ENCODE peak calls at places on chromosomes 3 and 15, in eight cellular contexts. S is GM13977; U is nephron progenitor cell; Q is omental fat pad; Z is epithelial cell of esophagus; L is stomach; V is GM23338; E is CD4-positive, alpha-beta T cell. B is an unnamed sample.
A peak's percentile ranks its signal among the peaks of the same experiment; 100 is the strongest.

GRCh38 chr3:37686225-37686624 is 175.5 kb upstream of the CTDSPL start:
- DNase-seq in L (no peak), E (no peak), Z (no peak), U (peak; percentile 27), S (no peak), V (peak; percentile 40), Q (no peak), B (no peak)

GRCh38 chr3:175144368-175144767 is 285.2 kb downstream of the NAALADL2 start:
- DNase-seq in S (no peak), E (no peak), Z (no peak), L (no peak), U (no peak), Q (no peak), V (no peak), B (no peak)

GRCh38 chr3:133256787-133257483 is 142.9 kb upstream of the BFSP2 start:
- DNase-seq in L (no peak), Z (peak; percentile 15), V (no peak), S (peak; percentile 7), Q (no peak), E (no peak), U (no peak), B (no peak)

GRCh38 chr3:70716832-70717231 is 404.4 kb upstream of the MDFIC2 start:
- DNase-seq in U (no peak), V (no peak), S (no peak), Z (peak; percentile 40), E (no peak), Q (no peak), L (no peak), B (no peak)

GRCh38 chr15:75751901-75752300 is 39.3 kb upstream of the CSPG4 start:
- DNase-seq in U (no peak), E (no peak), L (no peak), S (no peak), V (no peak), Z (no peak), Q (no peak), B (no peak)

GRCh38 chr3:138328341-138328740 is 1.3 kb downstream of the NME9 start:
- DNase-seq in Q (no peak), Z (no peak), V (peak; percentile 51), L (no peak), U (no peak), E (no peak), S (no peak), B (no peak)

GRCh38 chr15:43948691-43949325 is 122.0 kb downstream of the WDR76 start:
- DNase-seq in S (peak; percentile 46), E (no peak), Q (no peak), U (no peak), L (no peak), Z (no peak), V (no peak), B (no peak)

GRCh38 chr3:186096295-186096694 is 12.6 kb downstream of the ETV5 start:
- DNase-seq in E (no peak), S (no peak), L (no peak), U (no peak), Q (no peak), V (no peak), Z (no peak), B (no peak)

GRCh38 chr3:31009881-31010280 is 115.4 kb upstream of the GADL1 start:
- DNase-seq in Z (peak; percentile 51), E (no peak), V (peak; percentile 63), Q (no peak), S (no peak), L (no peak), U (no peak), B (no peak)

GRCh38 chr15:87733005-87733404 is 523.5 kb downstream of the NTRK3 start:
- DNase-seq in U (peak; percentile 17), S (no peak), Z (peak; percentile 2), V (no peak), Q (no peak), L (no peak), E (no peak), B (no peak)

GRCh38 chr15:85097706-85098105 is 116.0 kb downstream of the PDE8A start:
- DNase-seq in U (no peak), E (no peak), Z (peak; percentile 13), V (no peak), L (no peak), Q (no peak), S (no peak), B (no peak)

GRCh38 chr15:65767895-65768294 is 24.2 kb downstream of the DENND4A start:
- DNase-seq in L (no peak), Z (no peak), V (no peak), S (no peak), Q (no peak), U (no peak), E (no peak), B (no peak)

GRCh38 chr3:31704651-31705179 is 172.0 kb downstream of the STT3B start:
- DNase-seq in E (no peak), Z (peak; percentile 73), L (peak; percentile 82), S (no peak), V (no peak), Q (no peak), U (no peak), B (peak; percentile 66)

GRCh38 chr15:23566070-23567050 is 886 bp downstream of the MKRN3 start:
- DNase-seq in V (no peak), Q (no peak), U (no peak), Z (peak; percentile 63), E (peak; percentile 14), S (no peak), L (no peak), B (no peak)

GRCh38 chr15:65783872-65784271 is 8.2 kb downstream of the DENND4A start:
- DNase-seq in L (no peak), U (no peak), V (no peak), Q (no peak), E (no peak), Z (no peak), S (no peak), B (no peak)

GRCh38 chr15:35698978-35699377 is 153.0 kb upstream of the DPH6 start:
- DNase-seq in V (no peak), Z (no peak), E (no peak), S (no peak), L (no peak), Q (no peak), U (no peak), B (no peak)

GRCh38 chr3:129597087-129597791 is 9.2 kb downstream of the PLXND1 start:
- DNase-seq in E (no peak), Q (no peak), S (no peak), L (no peak), U (peak; percentile 60), Z (no peak), V (no peak), B (no peak)

GRCh38 chr3:5155241-5155640 is 32.3 kb upstream of the EDEM1 start:
- DNase-seq in E (no peak), Z (no peak), L (no peak), S (no peak), Q (no peak), V (no peak), U (no peak), B (no peak)

GRCh38 chr15:79970921-79971434 is at the start of gene BCL2A1:
- DNase-seq in V (no peak), S (peak; percentile 39), E (peak; percentile 16), Z (peak; percentile 98), U (no peak), L (peak; percentile 29), Q (no peak), B (peak; percentile 17)

GRCh38 chr15:62390793-62391543 is 225.9 kb upstream of the C2CD4B start:
- DNase-seq in V (peak; percentile 77), Z (peak; percentile 50), E (no peak), U (peak; percentile 61), L (peak; percentile 43), Q (no peak), S (peak; percentile 58), B (peak; percentile 44)

DNA sequence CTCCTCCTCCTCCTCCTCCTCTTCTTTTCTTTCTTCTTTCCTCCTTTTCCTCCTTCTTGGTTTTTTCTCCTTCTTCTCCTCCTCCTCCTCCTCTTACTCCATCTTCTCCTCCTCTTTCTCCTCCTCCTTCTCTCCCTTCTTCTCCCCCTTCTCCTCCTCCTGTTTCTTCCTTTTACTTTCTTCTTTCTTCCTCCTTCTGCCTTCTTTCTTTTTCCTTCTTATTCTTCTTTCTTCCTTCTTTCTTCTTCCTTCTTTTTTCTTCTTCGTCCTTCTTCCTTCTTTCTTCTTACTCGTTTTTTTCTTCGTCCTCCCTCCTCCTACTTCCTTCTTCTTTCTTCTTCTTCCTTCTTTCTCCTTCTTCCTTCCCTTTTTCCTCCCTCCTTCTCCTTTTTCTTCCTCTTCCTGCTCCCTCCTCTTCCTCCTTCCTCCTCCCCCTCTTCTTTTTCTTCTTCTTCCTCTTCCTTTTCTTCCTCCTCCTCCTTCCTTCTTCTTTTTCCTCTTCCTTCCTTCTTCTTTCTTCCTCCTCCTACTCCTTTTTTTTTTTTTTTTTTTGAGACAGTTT is 92.1 kb downstream of the SLMAP start:
- DNase-seq in Z (no peak), Q (no peak), U (no peak), V (no peak), S (no peak), E (no peak), L (no peak), B (no peak)
- TF ChIP-seq CTCF in Z (no peak), Q (no peak), U (no peak), V (no peak), S (no peak), E (peak; percentile 7), L (no peak), B (no peak)

GRCh38 chr3:10205461-10206165 is 40.9 kb downstream of the IRAK2 start:
- DNase-seq in E (no peak), S (no peak), V (no peak), Q (no peak), Z (peak; percentile 89), U (no peak), L (peak; percentile 54), B (no peak)
- TF ChIP-seq CTCF in E (no peak), S (no peak), V (no peak), Q (no peak), Z (no peak), U (no peak), L (no peak), B (no peak)

GRCh38 chr15:64521201-64521600 is 60.8 kb downstream of the ZNF609 start:
- DNase-seq in V (no peak), Z (peak; percentile 52), Q (no peak), U (no peak), E (no peak), L (no peak), S (no peak), B (no peak)
- TF ChIP-seq CTCF in V (no peak), Z (no peak), Q (no peak), U (no peak), E (no peak), L (no peak), S (no peak), B (no peak)

GRCh38 chr15:69474291-69474690 is 21.7 kb downstream of the RPLP1 start:
- DNase-seq in L (no peak), Z (peak; percentile 72), U (no peak), E (no peak), S (no peak), Q (no peak), V (no peak), B (no peak)

GRCh38 chr15:69476704-69477473 is 24.3 kb downstream of the RPLP1 start:
- DNase-seq in V (no peak), Q (no peak), L (no peak), S (no peak), U (no peak), Z (no peak), E (no peak), B (no peak)

GRCh38 chr15:69478259-69478687 is 25.7 kb downstream of the RPLP1 start:
- DNase-seq in S (peak; percentile 59), Q (no peak), L (peak; percentile 68), E (peak; percentile 27), Z (peak; percentile 50), V (peak; percentile 90), U (peak; percentile 86), B (peak; percentile 44)

GRCh38 chr15:69474846-69475455 is 22.3 kb downstream of the RPLP1 start:
- DNase-seq in S (no peak), U (no peak), Z (peak; percentile 29), E (no peak), V (no peak), L (peak; percentile 55), Q (no peak), B (no peak)

GRCh38 chr15:69475769-69476358 is 23.2 kb downstream of the RPLP1 start:
- DNase-seq in Z (peak; percentile 78), S (peak; percentile 72), V (peak; percentile 83), U (peak; percentile 86), L (peak; percentile 87), Q (peak; percentile 73), E (peak; percentile 62), B (peak; percentile 84)
- TF ChIP-seq CTCF in Z (peak; percentile 98), S (peak; percentile 85), V (peak; percentile 85), U (peak; percentile 97), L (no peak), Q (no peak), E (peak; percentile 97), B (peak; percentile 92)